ENCODE peak calls at places on chromosomes 3 and 15, in nine cellular contexts. N is HCEC 1CT; X is foreskin fibroblast; Q is stimulated activated CD8-positive, alpha-beta memory T cell treated with anti-CD3 and anti-CD28 coated beads, Interleukin-15, amount 100 ng/mL, for 4 hours; K is GM13976; C is progenitor cell of endocrine pancreas; M is NCI-H2081; O is HS-27A; P is heart right ventricle. B is an unnamed sample.

GRCh38 chr3:51371943-51372557 is 13.0 kb upstream of the MANF start:
- DNase-seq in C (peak), Q (no peak), K (peak), O (peak), M (peak), P (no peak), N (peak), X (peak), B (no peak)

GRCh38 chr15:25775317-25775912 is 87.7 kb downstream of the ATP10A start:
- DNase-seq in X (peak), P (peak), K (no peak), N (peak), C (no peak), Q (no peak), M (peak), O (no peak), B (peak)

GRCh38 chr15:89332446-89332845 is 2.2 kb downstream of the POLG start:
- DNase-seq in P (no peak), C (no peak), O (no peak), K (no peak), X (peak), M (no peak), Q (no peak), N (peak), B (no peak)

GRCh38 chr15:75929799-75930565 is 26.3 kb downstream of the FBXO22 start:
- DNase-seq in C (no peak), X (no peak), P (no peak), Q (no peak), O (no peak), K (no peak), M (no peak), N (no peak), B (no peak)

GRCh38 chr15:25866251-25866650 is 3.1 kb upstream of the ATP10A start:
- DNase-seq in M (no peak), N (no peak), C (no peak), K (no peak), Q (no peak), P (no peak), X (no peak), O (no peak), B (no peak)

GRCh38 chr3:150421799-150422548 is 13.9 kb downstream of the TSC22D2 start:
- DNase-seq in P (no peak), M (no peak), N (peak), K (no peak), X (peak), C (no peak), Q (no peak), O (no peak), B (no peak)

GRCh38 chr3:178849220-178849910 is 222.2 kb downstream of the ZMAT3 start:
- DNase-seq in Q (no peak), N (no peak), C (no peak), X (no peak), O (no peak), P (no peak), M (peak), K (no peak), B (no peak)

GRCh38 chr3:47047673-47048072 is 68.2 kb downstream of the NBEAL2 start:
- DNase-seq in X (no peak), Q (no peak), M (no peak), N (no peak), C (no peak), O (no peak), K (no peak), P (no peak), B (no peak)

GRCh38 chr3:124886168-124887051 is 755 bp downstream of the ITGB5 start:
- DNase-seq in P (peak), C (peak), K (peak), Q (peak), O (no peak), X (peak), N (peak), M (peak), B (no peak)

GRCh38 chr3:44117239-44117638 is 124.4 kb upstream of the TOPAZ1 start:
- DNase-seq in P (no peak), N (no peak), C (no peak), Q (no peak), K (no peak), O (no peak), X (no peak), M (no peak), B (no peak)

GRCh38 chr3:11640009-11640673 is 3.6 kb downstream of the VGLL4 start:
- DNase-seq in X (no peak), N (no peak), C (no peak), O (no peak), P (no peak), K (no peak), Q (no peak), M (no peak), B (no peak)

GRCh38 chr3:8307545-8308110 is 194.0 kb upstream of the LMCD1 start:
- DNase-seq in X (no peak), C (no peak), K (no peak), Q (no peak), N (no peak), O (no peak), M (peak), P (no peak), B (no peak)

GRCh38 chr15:25053000-25053815 is 98.4 kb downstream of the SNRPN start:
- DNase-seq in K (no peak), C (peak), X (no peak), O (no peak), P (no peak), M (no peak), Q (no peak), N (no peak), B (no peak)

GRCh38 chr3:13612829-13613228 is 63.9 kb downstream of the FBLN2 start:
- DNase-seq in K (no peak), C (no peak), M (no peak), Q (no peak), N (no peak), P (peak), O (no peak), X (peak), B (no peak)

GRCh38 chr3:176514297-176514696 is 683.0 kb downstream of the TBL1XR1 start:
- DNase-seq in X (peak), M (peak), N (peak), P (no peak), Q (no peak), K (no peak), O (peak), C (no peak), B (no peak)

GRCh38 chr3:117618462-117618861 is 908.9 kb downstream of the TUSC7 start:
- DNase-seq in X (no peak), O (no peak), N (no peak), P (no peak), C (no peak), Q (no peak), K (no peak), M (no peak), B (no peak)

B was measured in GM12878.